ENCODE peak calls at places on chromosome 19, in nine cellular contexts. R is AG04450, E is epithelial cell of esophagus, F is neural crest cell, Q is fibroblast of the aortic adventitia, H is esophagus squamous epithelium, X is cardiac fibroblast, A is lower lobe of right lung, T is stomach. N is an unnamed sample.

GRCh38 chr19:23070353-23070781 is 46.5 kb upstream of the ZNF730 start:
- DNase-seq in R (no peak), E (peak; percentile 31), F (no peak), Q (peak; percentile 22), H (no peak), X (peak; percentile 36), A (no peak), T (no peak), N (no peak)

GRCh38 chr19:20928371-20928770 is 5.3 kb downstream of the ZNF85 start:
- DNase-seq in R (peak; percentile 34), E (no peak), F (no peak), Q (peak; percentile 23), H (no peak), X (peak; percentile 28), A (no peak), T (no peak), N (peak; percentile 65)

GRCh38 chr19:49949735-49950589 is 11.0 kb downstream of the SIGLEC11 start:
- DNase-seq in R (no peak), E (no peak), F (no peak), Q (no peak), H (no peak), X (no peak), A (peak; percentile 14), T (no peak), N (no peak)

GRCh38 chr19:17448190-17448967 is at the start of gene TMEM221:
- DNase-seq in R (no peak), E (peak; percentile 27), F (peak; percentile 58), Q (no peak), H (no peak), X (peak; percentile 30), A (peak; percentile 59), T (peak; percentile 47), N (no peak)

GRCh38 chr19:11196406-11197287 is 698 bp downstream of the KANK2 start:
- DNase-seq in R (no peak), E (peak; percentile 16), F (no peak), Q (no peak), H (no peak), X (peak; percentile 44), A (no peak), T (peak; percentile 36), N (no peak)

GRCh38 chr19:35040826-35041547 is 534 bp upstream of the HPN start:
- DNase-seq in R (no peak), E (no peak), F (peak; percentile 51), Q (peak; percentile 27), H (peak; percentile 48), X (peak; percentile 80), A (peak; percentile 93), T (peak; percentile 96), N (no peak)

GRCh38 chr19:43229315-43229714 is 23.9 kb upstream of the PSG4 start:
- DNase-seq in R (no peak), E (peak; percentile 51), F (no peak), Q (peak; percentile 39), H (no peak), X (peak; percentile 15), A (no peak), T (no peak), N (no peak)

GRCh38 chr19:50214699-50215543 is 11.5 kb downstream of the MYH14 start:
- DNase-seq in R (no peak), E (peak; percentile 49), F (no peak), Q (no peak), H (no peak), X (no peak), A (peak; percentile 93), T (peak; percentile 93), N (no peak)

GRCh38 chr19:45100202-45100600 is 7.2 kb downstream of the PPP1R37 start:
- DNase-seq in R (no peak), E (no peak), F (no peak), Q (no peak), H (no peak), X (no peak), A (no peak), T (no peak), N (no peak)

GRCh38 chr19:31908486-31909255 is 436.7 kb upstream of the ZNF507 start:
- DNase-seq in R (no peak), E (no peak), F (no peak), Q (no peak), H (no peak), X (no peak), A (no peak), T (no peak), N (no peak)

GRCh38 chr19:49512970-49513745 is 697 bp downstream of the FCGRT start:
- DNase-seq in R (no peak), E (no peak), F (no peak), Q (no peak), H (no peak), X (peak; percentile 57), A (peak; percentile 77), T (peak; percentile 59), N (no peak)

GRCh38 chr19:9500796-9501195 is 2.4 kb upstream of the ZNF560 start:
- DNase-seq in R (no peak), E (no peak), F (no peak), Q (no peak), H (no peak), X (no peak), A (no peak), T (no peak), N (no peak)

GRCh38 chr19:9494096-9494495 is 4.3 kb downstream of the ZNF560 start:
- DNase-seq in R (no peak), E (no peak), F (no peak), Q (no peak), H (no peak), X (no peak), A (no peak), T (no peak), N (no peak)

DNA sequence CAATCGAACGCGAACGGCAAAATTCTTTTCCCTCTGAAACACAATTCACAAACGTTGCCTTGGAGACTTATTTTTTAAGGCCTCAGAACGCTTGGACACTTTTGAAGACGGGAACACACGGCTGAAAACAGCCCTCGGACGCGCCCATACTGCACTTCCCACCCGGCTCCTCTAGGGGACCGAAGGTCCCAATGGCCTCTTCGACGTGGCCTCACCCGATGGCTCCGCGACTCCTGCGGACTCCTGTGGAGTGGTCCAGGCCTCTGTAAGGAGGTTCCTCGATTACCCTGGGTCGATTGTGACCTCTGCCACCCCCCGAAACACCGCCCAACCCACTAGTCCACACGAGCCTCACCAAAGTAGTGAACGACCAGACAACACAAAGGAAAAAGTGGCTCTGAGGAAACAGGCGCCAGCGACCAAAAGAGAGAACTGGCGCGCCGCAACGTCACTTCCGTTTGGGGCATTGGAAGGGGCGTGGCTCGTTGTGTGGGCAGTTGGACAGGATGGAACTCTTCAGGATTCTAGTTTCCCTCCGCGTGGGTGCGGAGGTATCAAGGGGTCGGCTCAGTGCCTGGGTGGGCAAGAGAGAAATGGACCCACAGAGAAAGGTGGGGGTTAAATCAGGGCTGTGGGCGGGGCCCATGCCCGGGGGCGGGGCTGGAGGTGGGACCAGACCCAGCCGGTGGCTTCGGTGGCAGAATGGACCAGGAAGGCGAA is at the start of gene ZNF560:
- DNase-seq in R (no peak), E (peak; percentile 4), F (no peak), Q (peak; percentile 3), H (no peak), X (peak; percentile 2), A (no peak), T (no peak), N (no peak)
- TF ChIP-seq CTCF in R (peak; percentile 47), E (no peak), F (no peak), Q (no peak), H (no peak), X (peak; percentile 56), A (peak; percentile 9), T (no peak), N (peak; percentile 26)

GRCh38 chr19:28705008-28705407 is 507.9 kb downstream of the UQCRFS1 start:
- DNase-seq in R (peak; percentile 21), E (peak; percentile 65), F (no peak), Q (peak; percentile 90), H (no peak), X (peak; percentile 74), A (no peak), T (no peak), N (peak; percentile 83)
- TF ChIP-seq CTCF in R (peak; percentile 54), E (no peak), F (peak; percentile 54), Q (peak; percentile 65), H (no peak), X (peak; percentile 67), A (no peak), T (no peak), N (peak; percentile 66)

DNA sequence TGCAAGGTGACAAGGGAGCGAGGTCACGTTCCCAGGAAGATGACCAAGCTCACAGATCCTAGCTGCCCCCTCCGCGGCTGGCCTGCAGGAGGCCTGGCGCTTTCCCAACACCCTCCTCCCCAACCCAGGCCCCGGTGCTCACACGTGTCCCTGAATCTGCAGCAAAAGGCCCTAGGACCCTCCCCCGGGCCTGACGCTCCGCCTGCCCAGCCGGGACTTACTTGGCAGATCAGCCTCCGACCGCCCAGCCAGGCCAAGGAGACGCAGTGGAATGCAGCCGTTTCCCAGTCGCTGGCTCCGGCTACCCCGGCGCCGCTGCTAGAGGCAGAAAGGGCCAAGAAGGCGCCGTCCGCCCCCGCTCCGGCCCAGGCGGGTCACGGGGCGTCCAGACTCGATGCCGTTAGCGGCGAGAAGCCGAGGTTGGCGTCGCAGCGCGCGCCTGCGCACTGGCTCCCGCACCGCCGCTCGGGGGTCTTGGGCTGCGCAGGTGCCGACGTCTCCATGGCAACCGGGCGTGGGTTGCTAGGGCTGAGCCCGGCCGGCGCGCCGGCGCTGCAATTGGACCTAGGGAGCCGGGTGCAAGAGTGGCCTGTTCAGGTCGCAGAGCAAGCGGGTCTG is at the start of gene PNMA8A:
- DNase-seq in R (no peak), E (no peak), F (peak; percentile 82), Q (peak; percentile 86), H (no peak), X (peak; percentile 94), A (peak; percentile 62), T (peak; percentile 44), N (peak; percentile 72)
- TF ChIP-seq CTCF in R (peak; percentile 31), E (no peak), F (no peak), Q (peak; percentile 43), H (no peak), X (no peak), A (no peak), T (no peak), N (peak; percentile 46)

DNA sequence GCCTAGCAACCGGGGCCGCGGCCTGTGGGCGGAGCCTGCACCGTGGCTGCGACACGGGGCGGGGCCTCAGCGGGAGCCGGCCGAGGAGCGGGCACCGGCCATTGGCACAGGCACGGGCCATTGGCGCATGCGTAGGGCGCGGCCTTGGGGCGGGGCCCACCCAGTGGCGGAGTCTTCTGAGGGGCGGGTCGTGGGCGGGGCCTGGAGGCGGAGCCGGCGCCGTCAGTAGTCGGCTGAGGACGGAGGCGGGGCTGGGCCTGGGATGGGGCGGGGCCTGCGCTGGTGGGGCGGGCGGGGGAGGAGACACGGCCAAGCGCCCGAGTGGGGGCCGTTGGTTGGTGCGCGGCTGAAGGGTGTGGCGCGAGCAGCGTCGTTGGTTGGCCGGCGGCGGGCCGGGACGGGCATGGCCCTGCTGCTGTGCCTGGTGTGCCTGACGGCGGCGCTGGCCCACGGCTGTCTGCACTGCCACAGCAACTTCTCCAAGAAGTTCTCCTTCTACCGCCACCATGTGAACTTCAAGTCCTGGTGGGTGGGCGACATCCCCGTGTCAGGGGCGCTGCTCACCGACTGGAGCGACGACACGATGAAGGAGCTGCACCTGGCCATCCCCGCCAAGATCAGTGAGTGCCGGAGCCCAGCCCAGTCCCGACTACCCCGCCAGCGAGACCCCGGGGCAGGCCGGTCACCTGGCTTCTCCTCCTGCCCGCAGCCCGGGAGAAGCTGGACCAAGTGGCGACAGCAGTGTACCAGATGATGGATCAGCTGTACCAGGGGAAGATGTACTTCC is at the start of gene IZUMO4:
- DNase-seq in R (peak; percentile 92), E (peak; percentile 97), F (peak; percentile 99), Q (peak; percentile 97), H (peak; percentile 88), X (peak; percentile 99), A (peak; percentile 99), T (peak; percentile 100), N (peak; percentile 94)
- TF ChIP-seq CTCF in R (peak; percentile 40), E (peak; percentile 39), F (peak; percentile 52), Q (peak; percentile 41), H (peak; percentile 13), X (peak; percentile 26), A (peak; percentile 61), T (peak; percentile 31), N (peak; percentile 63)